ENCODE peak calls at places on chromosomes 1 and 21, in four cellular contexts. E is HepG2, X is H1, V is K562. N is an unnamed sample.
A peak's percentile ranks its signal among the peaks of the same experiment; 100 is the strongest.

GRCh38 chr21:41941941-41942340 is 11.9 kb downstream of the C2CD2 start:
- DNase-seq in E (no peak), X (no peak), V (no peak), N (no peak)

GRCh38 chr1:208201241-208201640 is 42.9 kb downstream of the PLXNA2 start:
- DNase-seq in E (peak; percentile 72), X (no peak), V (peak; percentile 63), N (peak; percentile 86)

GRCh38 chr1:208231929-208232360 is 12.2 kb downstream of the PLXNA2 start:
- DNase-seq in E (no peak), X (no peak), V (no peak), N (no peak)

GRCh38 chr1:245575710-245576109 is 420.9 kb downstream of the KIF26B start:
- DNase-seq in E (no peak), X (no peak), V (no peak), N (no peak)

GRCh38 chr1:168848041-168848440 is 119.0 kb upstream of the DPT start:
- DNase-seq in E (no peak), X (no peak), V (no peak), N (no peak)

GRCh38 chr1:26015358-26015757 is 6.2 kb upstream of the EXTL1 start:
- DNase-seq in E (peak; percentile 28), X (no peak), V (no peak), N (no peak)

GRCh38 chr1:2819429-2819828 is 17.9 kb upstream of the TTC34 start:
- DNase-seq in E (no peak), X (no peak), V (no peak), N (no peak)

GRCh38 chr21:43303240-43304178 is 123.4 kb downstream of the SIK1 start:
- DNase-seq in E (no peak), X (no peak), V (no peak), N (no peak)

GRCh38 chr21:42931560-42932235 is 6.3 kb upstream of the ERVH48-1 start:
- DNase-seq in E (no peak), X (no peak), V (no peak), N (no peak)

GRCh38 chr1:19735419-19736127 is 64.1 kb downstream of the TMCO4 start:
- DNase-seq in E (no peak), X (no peak), V (no peak), N (no peak)

GRCh38 chr1:246651012-246651411 is 73.2 kb upstream of the SCCPDH start:
- DNase-seq in E (no peak), X (no peak), V (no peak), N (no peak)

GRCh38 chr1:246641394-246641793 is 75.1 kb downstream of the CNST start:
- DNase-seq in E (no peak), X (no peak), V (no peak), N (no peak)

GRCh38 chr1:246642719-246643118 is 76.5 kb downstream of the CNST start:
- DNase-seq in E (no peak), X (no peak), V (no peak), N (no peak)

GRCh38 chr1:246647513-246647912 is 76.7 kb upstream of the SCCPDH start:
- DNase-seq in E (no peak), X (no peak), V (no peak), N (no peak)

GRCh38 chr1:246647113-246647512 is 77.1 kb upstream of the SCCPDH start:
- DNase-seq in E (no peak), X (peak; percentile 73), V (peak; percentile 42), N (peak; percentile 40)
- TF ChIP-seq RAD21 in E (no peak), X (peak; percentile 85), V (no peak), N (no peak)

GRCh38 chr1:116476321-116476720 is 94.5 kb downstream of the CD58 start:
- DNase-seq in E (no peak), X (no peak), V (peak; percentile 80), N (no peak)

GRCh38 chr1:116475850-116476218 is 95.0 kb downstream of the CD58 start:
- DNase-seq in E (no peak), X (no peak), V (no peak), N (no peak)

GRCh38 chr1:116474921-116475849 is 95.6 kb downstream of the CD58 start:
- DNase-seq in E (peak; percentile 98), X (no peak), V (no peak), N (peak; percentile 6)

GRCh38 chr1:116471241-116471640 is 98.2 kb downstream of the ATP1A1 start:
- DNase-seq in E (no peak), X (no peak), V (peak; percentile 70), N (no peak)

DNA sequence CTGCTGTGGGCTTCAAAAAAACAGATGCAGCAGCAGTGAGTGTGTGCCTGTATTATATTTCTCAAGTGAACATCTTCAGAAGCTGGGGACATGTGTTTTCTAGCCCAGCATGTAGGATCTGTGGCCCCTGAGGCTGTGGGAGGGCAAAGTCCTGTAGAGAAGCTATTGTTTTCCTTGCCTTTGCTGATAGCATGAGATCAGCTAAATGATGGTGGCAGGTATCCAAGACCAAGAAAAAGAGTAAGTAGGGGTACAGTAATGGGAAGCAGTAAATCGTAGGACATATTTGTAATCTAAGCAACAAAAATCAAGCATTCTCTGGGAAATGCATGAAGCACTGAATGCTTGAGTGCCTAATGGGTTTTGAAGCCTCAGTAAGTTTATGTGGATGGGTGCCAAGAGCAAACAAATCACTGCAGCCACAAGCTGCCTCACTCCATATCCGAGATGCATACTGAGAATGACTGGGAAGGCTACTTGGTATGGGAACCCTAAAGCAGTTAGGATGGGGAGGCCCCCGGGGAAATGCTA is 98.3 kb downstream of the CD58 start:
- DNase-seq in E (peak; percentile 62), X (no peak), V (no peak), N (no peak)
- TF ChIP-seq EP300 in E (no peak), X (no peak), V (no peak), N (no peak)

GRCh38 chr1:115331531-115332331 is 6.3 kb downstream of the NGF start:
- DNase-seq in E (no peak), X (no peak), V (no peak), N (no peak)

GRCh38 chr1:115329965-115330364 is 8.1 kb downstream of the NGF start:
- DNase-seq in E (no peak), X (no peak), V (no peak), N (no peak)

GRCh38 chr1:115336741-115337140 is 1.3 kb downstream of the NGF start:
- DNase-seq in E (no peak), X (no peak), V (no peak), N (no peak)

GRCh38 chr1:115330480-115331013 is 7.5 kb downstream of the NGF start:
- DNase-seq in E (no peak), X (no peak), V (no peak), N (no peak)

GRCh38 chr1:115332813-115333608 is 5.0 kb downstream of the NGF start:
- DNase-seq in E (no peak), X (no peak), V (no peak), N (no peak)
- TF ChIP-seq MAFK in E (no peak), X (no peak), V (no peak), N (no peak)

GRCh38 chr1:53551428-53551995 is 92.3 kb downstream of the DMRTB1 start:
- DNase-seq in E (no peak), X (no peak), V (no peak), N (no peak)

GRCh38 chr1:53553734-53554509 is 94.7 kb downstream of the DMRTB1 start:
- DNase-seq in E (no peak), X (no peak), V (no peak), N (no peak)

GRCh38 chr1:53550201-53550741 is 91.1 kb downstream of the DMRTB1 start:
- DNase-seq in E (no peak), X (no peak), V (no peak), N (no peak)

GRCh38 chr1:53552981-53553733 is 94.0 kb downstream of the DMRTB1 start:
- DNase-seq in E (no peak), X (no peak), V (no peak), N (no peak)

DNA sequence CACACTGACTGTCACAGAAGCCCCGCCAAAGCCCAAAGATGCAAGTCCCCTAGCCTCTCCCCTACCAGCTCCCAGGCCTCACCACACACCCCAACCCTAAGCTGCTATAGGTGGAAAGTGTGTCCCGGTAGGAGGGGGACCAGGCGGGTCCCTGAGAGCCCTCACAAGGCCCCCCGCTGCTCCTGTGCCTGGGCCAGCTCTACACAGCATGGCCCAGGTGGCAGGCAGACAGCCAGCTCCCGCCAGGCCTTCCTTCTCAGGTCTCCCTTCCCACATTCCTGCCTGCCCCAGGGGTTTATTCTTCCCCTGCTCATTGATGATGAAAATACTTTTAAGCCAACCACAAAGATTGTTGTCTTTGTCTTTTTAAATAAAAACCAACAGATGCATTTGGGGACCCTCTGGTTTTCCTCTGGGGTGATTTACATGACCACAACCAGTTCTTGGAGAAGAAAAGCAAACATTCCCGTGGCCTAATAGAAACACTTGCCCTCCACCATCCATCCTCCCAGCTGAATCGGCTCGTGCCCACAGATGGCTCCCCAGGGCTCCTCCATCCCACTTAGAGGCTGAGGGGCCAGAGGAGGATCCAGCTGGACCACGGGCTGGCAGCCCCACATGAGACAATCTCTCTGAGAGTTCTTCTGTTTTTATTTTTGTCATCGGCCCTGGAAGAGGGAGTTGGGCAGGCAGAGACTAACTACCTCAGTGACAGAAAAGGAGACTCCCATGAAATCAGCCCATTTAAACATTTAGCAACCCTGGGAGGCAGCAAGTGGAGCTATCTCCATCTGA is 93.1 kb downstream of the DMRTB1 start:
- DNase-seq in E (no peak), X (peak; percentile 64), V (no peak), N (no peak)
- TF ChIP-seq RAD21 in E (no peak), X (no peak), V (no peak), N (no peak)

N was measured in A549.